ENCODE peak calls at places on chromosomes 6 and 20, in six cellular contexts. B is GM12878, L is uterus, C is HepG2, T is IMR-90, U is HCT116. E is an unnamed sample.

GRCh38 chr6:4593891-4594445 is 182.2 kb upstream of the CDYL start:
- DNase-seq in B (no peak), L (no peak), C (no peak), T (no peak), U (no peak), E (no peak)

GRCh38 chr6:88166493-88166900 is 350 bp upstream of the CNR1 start:
- DNase-seq in B (no peak), L (no peak), C (no peak), T (no peak), U (no peak), E (peak; percentile 34)

GRCh38 chr6:18492957-18493356 is 105.8 kb downstream of the RNF144B start:
- DNase-seq in B (no peak), L (no peak), C (no peak), T (no peak), U (no peak), E (no peak)

GRCh38 chr6:103122766-103123601 is 1729.5 kb downstream of the GRIK2 start:
- DNase-seq in B (no peak), L (no peak), C (peak; percentile 44), T (peak; percentile 0), U (peak; percentile 69), E (peak; percentile 86)

GRCh38 chr6:25132934-25133333 is 146.2 kb upstream of the CARMIL1 start:
- DNase-seq in B (no peak), L (no peak), C (no peak), T (no peak), U (no peak), E (no peak)

GRCh38 chr6:133590196-133590595 is 298.7 kb upstream of the TCF21 start:
- DNase-seq in B (no peak), L (no peak), C (no peak), T (no peak), U (no peak), E (no peak)

GRCh38 chr6:46044876-46045617 is 29.4 kb upstream of the CLIC5 start:
- DNase-seq in B (no peak), L (peak; percentile 44), C (no peak), T (peak; percentile 74), U (peak; percentile 73), E (no peak)

GRCh38 chr6:41278699-41279405 is 7.6 kb downstream of the TREM1 start:
- DNase-seq in B (no peak), L (peak; percentile 39), C (peak; percentile 74), T (peak; percentile 39), U (peak; percentile 69), E (peak; percentile 65)

GRCh38 chr20:21251278-21251677 is 51.9 kb upstream of the XRN2 start:
- DNase-seq in B (no peak), L (no peak), C (no peak), T (no peak), U (no peak), E (no peak)

GRCh38 chr6:167997642-167998041 is at the start of gene KIF25:
- DNase-seq in B (no peak), L (no peak), C (no peak), T (no peak), U (no peak), E (no peak)

GRCh38 chr20:9884666-9885065 is 45.8 kb upstream of the PAK5 start:
- DNase-seq in B (no peak), L (no peak), C (no peak), T (peak; percentile 1), U (no peak), E (no peak)

GRCh38 chr6:13338038-13338437 is 9.7 kb upstream of the TBC1D7 start:
- DNase-seq in B (no peak), L (no peak), C (no peak), T (no peak), U (no peak), E (no peak)

GRCh38 chr6:13331516-13332348 is 3.4 kb upstream of the TBC1D7 start:
- DNase-seq in B (no peak), L (no peak), C (peak; percentile 40), T (peak; percentile 29), U (peak; percentile 19), E (no peak)

GRCh38 chr6:13336553-13336952 is 8.2 kb upstream of the TBC1D7 start:
- DNase-seq in B (no peak), L (peak; percentile 66), C (peak; percentile 69), T (peak; percentile 84), U (peak; percentile 73), E (peak; percentile 93)

GRCh38 chr6:13332349-13332706 is 4.0 kb upstream of the TBC1D7 start:
- DNase-seq in B (no peak), L (no peak), C (no peak), T (no peak), U (no peak), E (no peak)

GRCh38 chr6:13334953-13335352 is 6.6 kb upstream of the TBC1D7 start:
- DNase-seq in B (no peak), L (no peak), C (no peak), T (no peak), U (no peak), E (no peak)
- TF ChIP-seq POLR2A in B (no peak), L (no peak), C (no peak), T (no peak), U (no peak), E (no peak)

GRCh38 chr20:37729909-37730308 is 36.1 kb downstream of the CTNNBL1 start:
- DNase-seq in B (no peak), L (no peak), C (no peak), T (peak; percentile 65), U (no peak), E (no peak)

GRCh38 chr20:37736132-37736531 is 42.3 kb downstream of the CTNNBL1 start:
- DNase-seq in B (no peak), L (no peak), C (no peak), T (no peak), U (no peak), E (no peak)

GRCh38 chr20:37734228-37734980 is 40.6 kb downstream of the CTNNBL1 start:
- DNase-seq in B (no peak), L (no peak), C (no peak), T (peak; percentile 38), U (no peak), E (no peak)

GRCh38 chr20:37735541-37735940 is 41.7 kb downstream of the CTNNBL1 start:
- DNase-seq in B (no peak), L (no peak), C (no peak), T (no peak), U (no peak), E (no peak)

DNA sequence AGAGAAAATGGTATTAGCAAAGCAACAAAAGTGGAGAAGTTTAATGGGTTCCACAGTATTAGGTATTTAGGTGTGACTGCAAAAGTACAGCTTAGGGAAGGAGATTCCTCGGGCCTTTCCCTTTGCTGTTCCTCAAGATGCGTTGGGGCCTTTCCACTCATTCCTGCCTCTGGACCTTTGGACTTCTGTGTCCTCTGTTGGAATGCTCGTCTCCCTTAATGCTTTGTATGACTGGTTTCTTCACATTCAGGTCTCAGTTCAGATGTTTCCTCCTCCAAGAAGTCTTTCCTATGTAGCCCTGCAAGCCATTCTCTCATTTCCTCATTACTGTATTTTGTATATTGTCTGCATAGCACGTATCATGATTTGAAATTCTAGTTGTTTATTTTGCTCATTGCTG is 39.6 kb downstream of the CTNNBL1 start:
- DNase-seq in B (no peak), L (no peak), C (no peak), T (no peak), U (no peak), E (no peak)
- TF ChIP-seq POLR2A in B (no peak), L (no peak), C (no peak), T (no peak), U (no peak), E (no peak)

GRCh38 chr20:4951299-4951698 is 50.0 kb downstream of the SLC23A2 start:
- DNase-seq in B (no peak), L (peak; percentile 63), C (no peak), T (peak; percentile 90), U (peak; percentile 3), E (peak; percentile 29)

GRCh38 chr20:4950841-4951240 is 50.5 kb downstream of the SLC23A2 start:
- DNase-seq in B (no peak), L (no peak), C (no peak), T (no peak), U (no peak), E (no peak)

GRCh38 chr20:4947817-4948559 is 53.3 kb downstream of the SLC23A2 start:
- DNase-seq in B (no peak), L (no peak), C (no peak), T (no peak), U (no peak), E (no peak)

GRCh38 chr20:4950437-4950836 is 50.9 kb downstream of the SLC23A2 start:
- DNase-seq in B (no peak), L (no peak), C (no peak), T (no peak), U (no peak), E (no peak)

DNA sequence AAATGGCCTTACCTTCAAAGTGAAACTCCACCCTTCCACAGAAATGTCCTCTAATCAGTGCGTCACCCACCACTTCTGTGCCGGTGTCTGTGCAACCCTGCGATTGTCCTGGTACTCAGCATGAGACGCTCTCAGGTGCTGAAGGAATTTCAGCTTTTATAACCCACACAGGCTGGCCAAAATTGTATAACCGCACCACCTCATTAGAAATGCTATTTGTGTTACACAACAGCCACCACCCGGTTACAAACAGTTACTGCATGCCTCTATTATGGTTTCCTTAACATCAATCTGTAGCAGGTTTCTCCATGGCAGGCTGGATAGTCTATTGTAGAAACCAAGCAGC is 51.5 kb downstream of the SLC23A2 start:
- DNase-seq in B (no peak), L (peak; percentile 50), C (peak; percentile 30), T (peak; percentile 63), U (no peak), E (peak; percentile 61)
- TF ChIP-seq POLR2A in B (no peak), L (no peak), C (no peak), T (no peak), U (no peak), E (no peak)

GRCh38 chr6:99424761-99425646 is at the start of gene PNISR:
- DNase-seq in B (peak; percentile 97), L (peak; percentile 96), C (peak; percentile 98), T (peak; percentile 99), U (peak; percentile 99), E (peak; percentile 97)

GRCh38 chr6:99424022-99424421 is 1.1 kb downstream of the PNISR start:
- DNase-seq in B (no peak), L (no peak), C (no peak), T (no peak), U (no peak), E (no peak)

GRCh38 chr6:99426454-99426762 is 1.3 kb upstream of the PNISR start:
- DNase-seq in B (no peak), L (no peak), C (no peak), T (no peak), U (no peak), E (no peak)

GRCh38 chr6:99427988-99428387 is 2.9 kb upstream of the PNISR start:
- DNase-seq in B (no peak), L (no peak), C (no peak), T (no peak), U (no peak), E (no peak)

DNA sequence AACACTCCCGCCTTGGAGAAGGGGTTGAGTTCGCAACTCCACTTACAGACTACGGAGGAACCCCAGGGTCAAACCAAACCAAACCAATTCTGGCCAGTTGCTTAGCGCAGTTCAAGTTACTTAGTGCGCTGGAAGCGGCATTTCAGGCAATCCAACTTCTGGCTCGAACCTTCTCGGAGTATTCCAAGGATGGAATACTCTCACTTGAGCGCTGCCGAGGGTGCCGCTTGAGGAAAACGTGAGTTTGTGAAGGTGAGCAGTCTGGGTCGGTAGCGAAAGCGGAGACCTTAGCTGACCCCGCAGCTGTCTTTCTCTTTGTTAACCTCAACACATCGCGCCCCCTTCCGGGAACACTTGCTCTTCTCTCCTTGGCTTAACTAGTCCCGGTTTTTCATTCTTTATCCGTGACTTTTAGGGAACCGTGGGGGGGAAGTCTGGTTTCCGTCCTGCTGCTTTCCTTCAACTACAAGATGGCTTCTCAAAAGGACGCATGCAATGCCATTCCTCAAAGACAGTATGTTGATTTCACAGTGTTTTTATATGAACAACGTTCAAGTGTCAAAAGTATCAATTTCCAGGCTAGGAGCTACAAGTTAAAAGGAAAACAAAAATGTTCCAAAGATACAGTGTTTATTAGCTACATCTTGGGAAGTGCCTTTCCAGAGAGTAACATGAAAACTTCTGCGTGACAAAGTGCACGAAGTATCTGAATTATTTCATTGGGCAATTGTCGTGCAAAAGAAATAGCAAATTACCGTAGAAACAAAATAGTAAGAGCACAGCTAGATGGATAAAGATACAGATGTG is 742 bp upstream of the PNISR start:
- DNase-seq in B (no peak), L (peak; percentile 83), C (peak; percentile 91), T (peak; percentile 89), U (peak; percentile 86), E (peak; percentile 94)
- TF ChIP-seq POLR2A in B (no peak), L (no peak), C (no peak), T (no peak), U (peak; percentile 49), E (no peak)

E was measured in testis.